ENCODE peak calls at places on chromosomes 4 and X, in seven cellular contexts. One of them, this sample, is unnamed.

GRCh38 chr4:38084984-38085383 is 124.8 kb downstream of the PTTG2 start:
- DNase-seq in tibial nerve: no peak
- DNase-seq in uterus: no peak
- DNase-seq in ovary: no peak
- DNase-seq in NB4: no peak
- DNase-seq in body of pancreas: no peak
- DNase-seq in suprapubic skin: no peak
- DNase-seq in this sample: no peak

GRCh38 chrX:69027181-69028005 is 137.9 kb downstream of the PJA1 start:
- DNase-seq in tibial nerve: no peak
- DNase-seq in uterus: no peak
- DNase-seq in ovary: peak
- DNase-seq in NB4: no peak
- DNase-seq in body of pancreas: no peak
- DNase-seq in suprapubic skin: no peak
- DNase-seq in this sample: no peak

GRCh38 chrX:16577483-16578029 is 72.4 kb upstream of the S100G start:
- DNase-seq in tibial nerve: no peak
- DNase-seq in uterus: no peak
- DNase-seq in ovary: no peak
- DNase-seq in NB4: no peak
- DNase-seq in body of pancreas: no peak
- DNase-seq in suprapubic skin: no peak
- DNase-seq in this sample: no peak

GRCh38 chr4:29277381-29277780 is 1442.8 kb upstream of the PCDH7 start:
- DNase-seq in tibial nerve: no peak
- DNase-seq in uterus: no peak
- DNase-seq in ovary: no peak
- DNase-seq in NB4: no peak
- DNase-seq in body of pancreas: no peak
- DNase-seq in suprapubic skin: no peak
- DNase-seq in this sample: no peak

GRCh38 chr4:36067116-36067515 is 177.2 kb downstream of the ARAP2 start:
- DNase-seq in tibial nerve: no peak
- DNase-seq in uterus: no peak
- DNase-seq in ovary: no peak
- DNase-seq in NB4: peak
- DNase-seq in body of pancreas: no peak
- DNase-seq in suprapubic skin: no peak
- DNase-seq in this sample: no peak

GRCh38 chr4:60913646-60914045 is 286.5 kb upstream of the ADGRL3 start:
- DNase-seq in tibial nerve: no peak
- DNase-seq in uterus: no peak
- DNase-seq in ovary: no peak
- DNase-seq in NB4: no peak
- DNase-seq in body of pancreas: no peak
- DNase-seq in suprapubic skin: no peak
- DNase-seq in this sample: no peak

GRCh38 chrX:38560776-38561125 is 591 bp upstream of the TSPAN7 start:
- DNase-seq in tibial nerve: no peak
- DNase-seq in uterus: no peak
- DNase-seq in ovary: no peak
- DNase-seq in NB4: no peak
- DNase-seq in body of pancreas: no peak
- DNase-seq in suprapubic skin: no peak
- DNase-seq in this sample: peak

GRCh38 chr4:142598132-142598531 is 248.0 kb downstream of the INPP4B start:
- DNase-seq in tibial nerve: no peak
- DNase-seq in uterus: no peak
- DNase-seq in ovary: no peak
- DNase-seq in NB4: no peak
- DNase-seq in body of pancreas: no peak
- DNase-seq in suprapubic skin: no peak
- DNase-seq in this sample: no peak

GRCh38 chr4:86536166-86536565 is 57.9 kb upstream of the PTPN13 start:
- DNase-seq in tibial nerve: no peak
- DNase-seq in uterus: no peak
- DNase-seq in ovary: no peak
- DNase-seq in NB4: no peak
- DNase-seq in body of pancreas: no peak
- DNase-seq in suprapubic skin: no peak
- DNase-seq in this sample: no peak

GRCh38 chrX:31251336-31251735 is 179.5 kb upstream of the FTHL17 start:
- DNase-seq in tibial nerve: no peak
- DNase-seq in uterus: no peak
- DNase-seq in ovary: no peak
- DNase-seq in NB4: no peak
- DNase-seq in body of pancreas: no peak
- DNase-seq in suprapubic skin: no peak
- DNase-seq in this sample: no peak

GRCh38 chr4:173171098-173171497 is 2.5 kb downstream of the GALNT7 start:
- DNase-seq in tibial nerve: no peak
- DNase-seq in uterus: no peak
- DNase-seq in ovary: no peak
- DNase-seq in NB4: peak
- DNase-seq in body of pancreas: no peak
- DNase-seq in suprapubic skin: no peak
- DNase-seq in this sample: no peak

GRCh38 chrX:80808160-80808735 is 1.4 kb downstream of the BRWD3 start:
- DNase-seq in tibial nerve: peak
- DNase-seq in uterus: peak
- DNase-seq in ovary: peak
- DNase-seq in NB4: peak
- DNase-seq in body of pancreas: peak
- DNase-seq in suprapubic skin: peak
- DNase-seq in this sample: peak

GRCh38 chrX:48521353-48522243 is at the start of gene EBP:
- DNase-seq in tibial nerve: peak
- DNase-seq in uterus: peak
- DNase-seq in ovary: peak
- DNase-seq in NB4: peak
- DNase-seq in body of pancreas: peak
- DNase-seq in suprapubic skin: peak
- DNase-seq in this sample: peak

DNA sequence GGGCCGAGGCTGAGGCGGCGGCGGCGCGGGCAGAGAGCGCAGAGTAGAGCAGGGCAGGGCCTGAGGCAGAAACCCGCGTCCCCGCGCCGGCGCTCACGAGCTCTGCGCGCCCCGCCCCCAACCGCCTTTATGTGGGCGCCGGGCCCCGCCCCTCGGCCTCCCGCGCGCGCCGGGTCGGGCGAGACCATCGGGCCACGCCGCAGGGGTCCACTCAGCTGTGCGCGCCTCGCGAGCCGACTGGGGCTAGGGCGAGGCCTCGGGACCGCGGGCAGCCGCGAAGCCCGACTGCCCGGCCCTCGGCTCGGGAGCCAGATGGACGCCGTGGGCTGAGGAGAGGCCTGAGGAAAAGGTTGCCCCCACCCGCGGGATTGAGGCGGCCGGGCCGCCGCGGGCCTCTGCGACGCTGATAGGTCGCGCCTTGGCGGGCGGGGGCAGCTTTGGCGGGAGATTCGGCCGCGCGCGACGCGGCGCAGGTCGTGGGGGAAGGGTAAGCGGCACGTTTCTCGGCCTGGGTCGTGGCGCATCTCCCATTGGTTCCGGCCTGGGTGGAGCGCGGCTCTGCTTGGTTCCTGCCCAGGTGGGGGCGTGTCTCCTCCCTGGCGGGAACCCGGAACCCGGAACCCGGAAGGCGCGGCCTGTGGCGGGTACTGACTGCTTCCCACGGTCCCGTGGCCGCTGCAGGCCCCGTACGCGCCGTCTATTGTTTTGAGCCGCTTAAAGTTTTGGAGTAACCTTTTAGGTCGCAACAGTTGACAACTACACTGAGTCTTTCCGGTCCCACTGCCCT is at the start of gene SLBP:
- DNase-seq in tibial nerve: peak
- DNase-seq in uterus: peak
- DNase-seq in ovary: peak
- DNase-seq in NB4: peak
- DNase-seq in body of pancreas: peak
- DNase-seq in suprapubic skin: peak
- DNase-seq in this sample: peak
- TF ChIP-seq POLR2A in tibial nerve: peak
- TF ChIP-seq POLR2A in uterus: peak
- TF ChIP-seq POLR2A in ovary: peak
- TF ChIP-seq POLR2A in NB4: peak
- TF ChIP-seq POLR2A in body of pancreas: peak
- TF ChIP-seq POLR2A in suprapubic skin: peak
- TF ChIP-seq POLR2A in this sample: peak

GRCh38 chr4:138577145-138577544 is 335.0 kb upstream of the SLC7A11 start:
- DNase-seq in tibial nerve: no peak
- DNase-seq in uterus: no peak
- DNase-seq in ovary: no peak
- DNase-seq in NB4: no peak
- DNase-seq in body of pancreas: no peak
- DNase-seq in suprapubic skin: no peak
- DNase-seq in this sample: no peak

GRCh38 chr4:138572007-138572406 is 329.9 kb upstream of the SLC7A11 start:
- DNase-seq in tibial nerve: no peak
- DNase-seq in uterus: no peak
- DNase-seq in ovary: no peak
- DNase-seq in NB4: no peak
- DNase-seq in body of pancreas: no peak
- DNase-seq in suprapubic skin: no peak
- DNase-seq in this sample: no peak

GRCh38 chr4:138573246-138573645 is 331.1 kb upstream of the SLC7A11 start:
- DNase-seq in tibial nerve: no peak
- DNase-seq in uterus: no peak
- DNase-seq in ovary: no peak
- DNase-seq in NB4: no peak
- DNase-seq in body of pancreas: no peak
- DNase-seq in suprapubic skin: no peak
- DNase-seq in this sample: no peak

GRCh38 chr4:138579146-138579545 is 337.0 kb upstream of the SLC7A11 start:
- DNase-seq in tibial nerve: no peak
- DNase-seq in uterus: no peak
- DNase-seq in ovary: no peak
- DNase-seq in NB4: no peak
- DNase-seq in body of pancreas: no peak
- DNase-seq in suprapubic skin: no peak
- DNase-seq in this sample: no peak

GRCh38 chr4:138576684-138577083 is 334.5 kb upstream of the SLC7A11 start:
- DNase-seq in tibial nerve: no peak
- DNase-seq in uterus: no peak
- DNase-seq in ovary: no peak
- DNase-seq in NB4: peak
- DNase-seq in body of pancreas: no peak
- DNase-seq in suprapubic skin: no peak
- DNase-seq in this sample: no peak
- TF ChIP-seq CTCF in tibial nerve: no peak
- TF ChIP-seq CTCF in uterus: no peak
- TF ChIP-seq CTCF in ovary: no peak
- TF ChIP-seq CTCF in NB4: peak
- TF ChIP-seq CTCF in body of pancreas: no peak
- TF ChIP-seq CTCF in suprapubic skin: no peak
- TF ChIP-seq CTCF in this sample: no peak

GRCh38 chr4:165207431-165208321 is at the start of gene KLHL2:
- DNase-seq in tibial nerve: peak
- DNase-seq in uterus: peak
- DNase-seq in ovary: peak
- DNase-seq in NB4: peak
- DNase-seq in body of pancreas: peak
- DNase-seq in suprapubic skin: peak
- DNase-seq in this sample: peak
- TF ChIP-seq POLR2A in tibial nerve: peak
- TF ChIP-seq POLR2A in uterus: peak
- TF ChIP-seq POLR2A in ovary: no peak
- TF ChIP-seq POLR2A in NB4: peak
- TF ChIP-seq POLR2A in body of pancreas: peak
- TF ChIP-seq POLR2A in suprapubic skin: peak
- TF ChIP-seq POLR2A in this sample: peak

GRCh38 chrX:118392726-118393125 is 46.8 kb downstream of the WDR44 start:
- DNase-seq in tibial nerve: no peak
- DNase-seq in uterus: no peak
- DNase-seq in ovary: no peak
- DNase-seq in NB4: no peak
- DNase-seq in body of pancreas: no peak
- DNase-seq in suprapubic skin: no peak
- DNase-seq in this sample: no peak
- TF ChIP-seq CTCF in tibial nerve: no peak
- TF ChIP-seq CTCF in uterus: no peak
- TF ChIP-seq CTCF in ovary: no peak
- TF ChIP-seq CTCF in NB4: no peak
- TF ChIP-seq CTCF in body of pancreas: no peak
- TF ChIP-seq CTCF in suprapubic skin: no peak
- TF ChIP-seq CTCF in this sample: no peak

DNA sequence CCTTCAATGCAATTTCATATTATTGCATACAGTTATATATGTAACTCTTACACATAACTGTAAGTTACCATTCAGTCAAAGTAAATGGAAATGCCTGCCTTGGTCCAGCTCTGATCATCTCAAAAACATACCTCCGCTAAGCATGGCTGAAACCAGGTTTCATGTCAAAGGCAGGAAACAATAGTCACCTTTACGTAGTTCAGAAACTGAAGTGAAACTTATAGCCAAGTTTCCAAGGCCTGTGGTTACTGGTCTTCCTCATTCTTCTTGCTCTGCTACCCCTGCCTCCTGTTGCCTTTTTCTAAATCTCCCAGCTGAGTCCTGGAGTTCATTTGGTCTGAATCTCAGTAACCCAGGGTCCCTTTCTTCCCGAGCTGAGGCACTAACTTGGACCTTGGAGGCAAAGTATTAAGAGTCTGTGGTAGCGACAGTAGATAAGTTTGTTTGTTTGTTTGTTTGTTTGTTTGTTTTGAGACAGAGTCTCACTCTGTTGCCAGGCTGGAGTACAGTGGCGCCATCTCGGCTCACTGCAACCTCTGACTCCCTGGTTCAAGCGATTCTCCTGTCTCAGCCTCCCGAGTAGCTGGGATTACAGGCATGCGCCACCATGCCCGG is 30.8 kb downstream of the DAPP1 start:
- DNase-seq in tibial nerve: no peak
- DNase-seq in uterus: no peak
- DNase-seq in ovary: no peak
- DNase-seq in NB4: peak
- DNase-seq in body of pancreas: no peak
- DNase-seq in suprapubic skin: no peak
- DNase-seq in this sample: no peak
- TF ChIP-seq POLR2A in tibial nerve: no peak
- TF ChIP-seq POLR2A in uterus: no peak
- TF ChIP-seq POLR2A in ovary: no peak
- TF ChIP-seq POLR2A in NB4: no peak
- TF ChIP-seq POLR2A in body of pancreas: no peak
- TF ChIP-seq POLR2A in suprapubic skin: no peak
- TF ChIP-seq POLR2A in this sample: no peak